ENCODE peak calls at places on chromosomes 6 and 20, in five cellular contexts. I, T, L, R and U are unnamed samples.

GRCh38 chr20:63626424-63627128 is at the start of gene GMEB2:
- DNase-seq in I (peak; percentile 75), T (peak; percentile 39), L (no peak), R (no peak), U (no peak)

GRCh38 chr6:11225990-11226389 is 6.5 kb downstream of the NEDD9 start:
- DNase-seq in I (no peak), T (no peak), L (no peak), R (no peak), U (no peak)

GRCh38 chr6:15027472-15027871 is 218.4 kb upstream of the JARID2 start:
- DNase-seq in I (no peak), T (no peak), L (no peak), R (no peak), U (no peak)

GRCh38 chr6:15974817-15975216 is 154.1 kb upstream of the MYLIP start:
- DNase-seq in I (no peak), T (no peak), L (no peak), R (no peak), U (no peak)

GRCh38 chr20:20233041-20233514 is 134.8 kb upstream of the INSM1 start:
- DNase-seq in I (no peak), T (no peak), L (no peak), R (no peak), U (no peak)

GRCh38 chr6:53673138-53673801 is 7.7 kb upstream of the KLHL31 start:
- DNase-seq in I (no peak), T (no peak), L (no peak), R (no peak), U (no peak)

GRCh38 chr6:53734473-53735299 is 60.1 kb upstream of the LRRC1 start:
- DNase-seq in I (peak; percentile 35), T (peak; percentile 31), L (no peak), R (no peak), U (no peak)

GRCh38 chr20:16801919-16802651 is 53.9 kb downstream of the OTOR start:
- DNase-seq in I (peak; percentile 75), T (peak; percentile 83), L (peak; percentile 32), R (peak; percentile 9), U (peak; percentile 23)

GRCh38 chr20:59082077-59082740 is 39.6 kb upstream of the PRELID3B start:
- DNase-seq in I (no peak), T (peak; percentile 28), L (no peak), R (no peak), U (no peak)

GRCh38 chr20:61253264-61253639 is 1.2 kb downstream of the CDH4 start:
- DNase-seq in I (no peak), T (no peak), L (no peak), R (no peak), U (no peak)

GRCh38 chr6:164109770-164110140 is 695.2 kb downstream of the QKI start:
- DNase-seq in I (no peak), T (no peak), L (no peak), R (no peak), U (no peak)

GRCh38 chr6:14702678-14703077 is 543.2 kb upstream of the JARID2 start:
- DNase-seq in I (no peak), T (no peak), L (no peak), R (no peak), U (no peak)

GRCh38 chr6:5135783-5136376 is 50.7 kb downstream of the PPP1R3G start:
- DNase-seq in I (peak; percentile 59), T (peak; percentile 59), L (peak; percentile 36), R (peak; percentile 27), U (peak; percentile 22)

GRCh38 chr6:35089216-35089934 is 51.8 kb downstream of the TCP11 start:
- DNase-seq in I (no peak), T (no peak), L (no peak), R (no peak), U (no peak)

GRCh38 chr6:35343835-35344550 is 1.6 kb downstream of the PPARD start:
- DNase-seq in I (no peak), T (no peak), L (no peak), R (no peak), U (no peak)

GRCh38 chr6:91031581-91031980 is 444.7 kb upstream of the MAP3K7 start:
- DNase-seq in I (no peak), T (no peak), L (no peak), R (no peak), U (no peak)

GRCh38 chr6:42766163-42766670 is 15.6 kb upstream of the BICRAL start:
- DNase-seq in I (no peak), T (no peak), L (no peak), R (no peak), U (no peak)

GRCh38 chr6:137777299-137778075 is 89.6 kb upstream of the TNFAIP3 start:
- DNase-seq in I (no peak), T (no peak), L (no peak), R (no peak), U (no peak)

GRCh38 chr6:138814179-138814834 is 18.4 kb downstream of the ECT2L start:
- DNase-seq in I (no peak), T (peak; percentile 97), L (no peak), R (no peak), U (no peak)

GRCh38 chr20:61414455-61414991 is 162.5 kb downstream of the CDH4 start:
- DNase-seq in I (no peak), T (no peak), L (no peak), R (no peak), U (no peak)

GRCh38 chr6:55919909-55920308 is 44.5 kb upstream of the BMP5 start:
- DNase-seq in I (no peak), T (no peak), L (no peak), R (no peak), U (no peak)

GRCh38 chr6:11532097-11532496 is 5.5 kb upstream of the TMEM170B start:
- DNase-seq in I (no peak), T (no peak), L (no peak), R (no peak), U (no peak)

GRCh38 chr6:15926256-15926655 is 202.6 kb upstream of the MYLIP start:
- DNase-seq in I (no peak), T (no peak), L (no peak), R (no peak), U (no peak)

GRCh38 chr6:27332692-27333641 is 20.9 kb upstream of the POM121L2 start:
- DNase-seq in I (peak; percentile 63), T (peak; percentile 91), L (peak; percentile 70), R (peak; percentile 42), U (no peak)

GRCh38 chr6:66605971-66606370 is 898.9 kb upstream of the EYS start:
- DNase-seq in I (no peak), T (no peak), L (no peak), R (no peak), U (no peak)

GRCh38 chr6:136658711-136659110 is 108.5 kb upstream of the MAP7 start:
- DNase-seq in I (no peak), T (no peak), L (no peak), R (no peak), U (no peak)

GRCh38 chr20:32034581-32035397 is 17.3 kb upstream of the HCK start:
- DNase-seq in I (no peak), T (no peak), L (no peak), R (no peak), U (no peak)

GRCh38 chr6:87504440-87504839 is 31.7 kb downstream of the SLC35A1 start:
- DNase-seq in I (no peak), T (no peak), L (no peak), R (no peak), U (no peak)

GRCh38 chr20:8260837-8261241 is 128.8 kb downstream of the PLCB1 start:
- DNase-seq in I (no peak), T (no peak), L (no peak), R (no peak), U (no peak)